ENCODE peak calls at places on chromosomes 3 and 15, in nine cellular contexts. I, Z, K, L, D, N, E, Q and Y are unnamed samples.
A peak's percentile ranks its signal among the peaks of the same experiment; 100 is the strongest.

GRCh38 chr3:111027868-111028267 is 43.7 kb upstream of the NECTIN3 start:
- DNase-seq in Q (no peak), D (no peak), I (no peak), N (no peak), K (no peak), E (no peak), L (no peak), Z (no peak), Y (no peak)

GRCh38 chr3:30353711-30354467 is 252.5 kb upstream of the TGFBR2 start:
- DNase-seq in Q (no peak), I (no peak), L (peak; percentile 90), N (no peak), Z (no peak), E (no peak), K (no peak), D (no peak), Y (no peak)

GRCh38 chr3:141246958-141247301 is 15.3 kb downstream of the PXYLP1 start:
- DNase-seq in D (no peak), E (no peak), I (no peak), N (no peak), L (no peak), K (no peak), Q (no peak), Z (no peak), Y (no peak)

GRCh38 chr15:89199734-89200133 is 21.6 kb downstream of the RLBP1 start:
- DNase-seq in L (no peak), Z (no peak), N (no peak), D (no peak), E (no peak), Q (no peak), I (no peak), K (no peak), Y (no peak)

GRCh38 chr3:101010316-101010715 is 17.1 kb upstream of the ABI3BP start:
- DNase-seq in N (no peak), L (no peak), I (no peak), Q (peak; percentile 72), Z (no peak), D (no peak), E (no peak), K (no peak), Y (no peak)

GRCh38 chr15:40594429-40594836 is 384 bp downstream of the KNL1 start:
- DNase-seq in Z (peak; percentile 74), I (no peak), D (peak; percentile 71), L (peak; percentile 51), N (peak; percentile 54), K (peak; percentile 55), E (no peak), Q (peak; percentile 32), Y (no peak)

GRCh38 chr3:102480139-102480538 is 45.3 kb downstream of the ZPLD1 start:
- DNase-seq in E (no peak), N (no peak), Q (no peak), L (no peak), D (no peak), Z (no peak), K (no peak), I (no peak), Y (no peak)

GRCh38 chr3:128619146-128619890 is 31.3 kb downstream of the RPN1 start:
- DNase-seq in L (no peak), N (no peak), D (no peak), E (no peak), Q (peak; percentile 96), Z (no peak), I (peak; percentile 67), K (no peak), Y (no peak)

GRCh38 chr3:127149621-127150310 is 43.2 kb upstream of the PRR23E start:
- DNase-seq in I (no peak), N (no peak), Q (no peak), L (no peak), E (no peak), D (no peak), Z (no peak), K (no peak), Y (no peak)

GRCh38 chr3:127151992-127152391 is 40.9 kb upstream of the PRR23E start:
- DNase-seq in D (no peak), L (no peak), E (no peak), I (no peak), Z (no peak), N (no peak), K (no peak), Q (peak; percentile 26), Y (no peak)

GRCh38 chr3:127153506-127153815 is 39.5 kb upstream of the PRR23E start:
- DNase-seq in N (no peak), E (no peak), I (no peak), Z (no peak), Q (no peak), D (no peak), L (no peak), K (no peak), Y (no peak)

GRCh38 chr3:127152676-127153505 is 40.0 kb upstream of the PRR23E start:
- DNase-seq in N (no peak), L (no peak), D (no peak), K (no peak), Q (no peak), E (no peak), I (no peak), Z (no peak), Y (no peak)

GRCh38 chr3:127150915-127151564 is 41.9 kb upstream of the PRR23E start:
- DNase-seq in Z (no peak), L (no peak), D (no peak), K (no peak), Q (no peak), E (no peak), I (no peak), N (no peak), Y (no peak)
- TF ChIP-seq CTCF in Z (no peak), L (no peak), D (no peak), K (no peak), Q (no peak), E (no peak), I (no peak), N (no peak), Y (no peak)

GRCh38 chr3:38687306-38687705 is 37.8 kb upstream of the SCN5A start:
- DNase-seq in K (no peak), I (no peak), E (no peak), D (no peak), N (no peak), Q (no peak), L (no peak), Z (no peak), Y (no peak)
- TF ChIP-seq CTCF in K (no peak), I (no peak), E (no peak), D (no peak), N (no peak), Q (no peak), L (no peak), Z (no peak), Y (no peak)

GRCh38 chr3:24829011-24829581 is 334.4 kb upstream of the THRB start:
- DNase-seq in L (no peak), Q (no peak), Z (peak; percentile 73), I (no peak), D (peak; percentile 14), E (peak; percentile 42), N (peak; percentile 71), K (peak; percentile 47), Y (peak; percentile 47)
- TF ChIP-seq CTCF in L (no peak), Q (no peak), Z (no peak), I (no peak), D (no peak), E (no peak), N (no peak), K (no peak), Y (no peak)

GRCh38 chr3:112136046-112136445 is 3.0 kb upstream of the GCSAM start:
- DNase-seq in E (no peak), Q (no peak), L (no peak), Z (no peak), N (no peak), I (no peak), K (no peak), D (no peak), Y (no peak)
- TF ChIP-seq CTCF in E (no peak), Q (no peak), L (no peak), Z (no peak), N (no peak), I (no peak), K (no peak), D (no peak), Y (no peak)

GRCh38 chr15:74130089-74130848 is at the start of gene ISLR2:
- DNase-seq in Z (peak; percentile 60), Q (no peak), I (no peak), E (no peak), K (peak; percentile 35), D (no peak), L (no peak), N (no peak), Y (no peak)
- TF ChIP-seq CTCF in Z (no peak), Q (no peak), I (no peak), E (no peak), K (no peak), D (no peak), L (no peak), N (no peak), Y (no peak)

DNA sequence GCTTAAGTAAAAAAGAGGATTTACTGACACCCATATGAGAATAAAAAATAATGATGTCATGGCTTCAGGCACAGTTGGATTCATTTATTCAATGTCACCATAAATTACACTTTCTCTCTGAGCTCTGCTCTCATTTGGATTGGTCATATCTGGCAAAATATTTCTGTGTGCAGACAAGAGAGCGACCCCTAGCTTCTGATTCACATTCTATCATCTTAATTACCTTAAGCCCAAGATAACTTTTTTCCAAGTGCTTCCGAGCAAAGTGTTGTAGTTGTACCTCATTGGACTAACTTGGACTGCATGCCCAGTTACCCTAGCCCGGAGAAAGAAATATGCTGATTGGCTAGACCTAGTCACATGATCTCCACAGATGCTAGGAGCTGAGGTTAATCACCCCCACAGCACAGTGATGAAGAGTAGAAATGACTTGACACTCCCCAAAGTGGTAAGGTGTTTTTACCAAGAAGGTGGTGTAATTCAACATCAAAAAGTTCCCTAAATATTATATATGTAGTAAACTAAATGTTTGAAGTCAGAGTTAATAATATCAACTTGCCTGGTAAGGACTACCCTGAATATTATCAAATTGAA is 552.2 kb upstream of the SUCLG2 start:
- DNase-seq in Q (no peak), L (no peak), N (no peak), I (no peak), K (no peak), D (no peak), Z (no peak), E (no peak), Y (no peak)
- TF ChIP-seq CTCF in Q (no peak), L (no peak), N (no peak), I (peak; percentile 22), K (no peak), D (peak; percentile 0), Z (no peak), E (no peak), Y (peak; percentile 2)

DNA sequence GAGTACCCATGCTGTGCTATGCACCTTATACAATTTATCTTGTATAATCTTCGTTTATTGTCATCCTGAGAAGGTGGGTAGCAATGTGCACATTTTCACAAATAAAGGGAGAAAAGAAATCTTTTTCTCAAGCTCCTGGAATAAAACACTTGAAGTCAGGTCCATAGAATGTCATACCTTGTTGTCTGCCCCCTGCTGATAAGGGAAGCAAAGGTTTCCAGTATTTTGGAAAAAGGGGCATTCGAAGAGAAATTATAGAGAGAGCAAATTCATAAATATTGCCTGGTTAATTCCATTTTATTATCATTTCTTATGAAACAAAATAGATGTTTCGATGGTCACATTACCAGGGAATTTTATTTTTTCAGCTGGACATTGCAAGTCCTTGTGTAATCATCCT is 277.8 kb downstream of the RAP2B start:
- DNase-seq in K (no peak), E (no peak), N (no peak), I (no peak), Q (no peak), D (no peak), L (no peak), Z (no peak), Y (no peak)
- TF ChIP-seq CTCF in K (no peak), E (no peak), N (peak; percentile 4), I (peak; percentile 48), Q (peak; percentile 25), D (no peak), L (no peak), Z (no peak), Y (no peak)